ENCODE peak calls at places on chromosomes 5 and 9, in four cellular contexts. B, K, V and R are unnamed samples. For H3K4me1, the result is how much of the 10 kb centered on the place peaks cover.

GRCh38 chr5:77937015-77937908 is 161.1 kb upstream of the TBCA start:
- DNase-seq in K (no peak), B (no peak), V (no peak), R (no peak)

GRCh38 chr5:94028001-94028400 is 286.6 kb upstream of the POU5F2 start:
- DNase-seq in K (no peak), V (no peak), B (no peak), R (no peak)

GRCh38 chr9:77999231-77999631 is 32.4 kb downstream of the GNAQ start:
- DNase-seq in K (no peak), B (no peak), V (no peak), R (no peak)

GRCh38 chr5:176739461-176740051 is 70.8 kb upstream of the UNC5A start:
- DNase-seq in V (peak), B (no peak), K (no peak), R (no peak)

GRCh38 chr5:114362977-114363721 is 1.3 kb downstream of the KCNN2 start:
- DNase-seq in B (peak), K (peak), V (no peak), R (no peak)

GRCh38 chr5:144187699-144188294 is 17.1 kb downstream of the KCTD16 start:
- DNase-seq in B (peak), V (no peak), K (no peak), R (no peak)

GRCh38 chr9:110256142-110256391 is 240 bp downstream of the TXN start:
- DNase-seq in V (no peak), B (no peak), K (peak), R (no peak)

GRCh38 chr5:62689599-62690368 is 111.2 kb downstream of the LRRC70 start:
- DNase-seq in K (no peak), B (no peak), V (no peak), R (no peak)

GRCh38 chr5:109877670-109878045 is 187.9 kb downstream of the MAN2A1 start:
- DNase-seq in K (no peak), V (no peak), B (no peak), R (no peak)

GRCh38 chr9:122897969-122898368 is 7.2 kb downstream of the RC3H2 start:
- DNase-seq in V (no peak), B (no peak), K (no peak), R (no peak)

GRCh38 chr5:152124413-152125082 is 199.9 kb upstream of the GLRA1 start:
- DNase-seq in K (no peak), V (no peak), B (no peak), R (no peak)

GRCh38 chr9:37920471-37921167 is 16.7 kb upstream of the SLC25A51 start:
- DNase-seq in V (peak), K (no peak), B (no peak), R (no peak)

GRCh38 chr9:6598249-6598725 is 47.2 kb downstream of the GLDC start:
- DNase-seq in K (no peak), V (no peak), B (no peak), R (no peak)

GRCh38 chr5:78638423-78638822 is 10.1 kb downstream of the LHFPL2 start:
- DNase-seq in K (peak), V (peak), B (peak), R (peak)

GRCh38 chr9:109908459-109909390 is 128.7 kb downstream of the PALM2AKAP2 start:
- DNase-seq in B (no peak), K (no peak), V (no peak), R (no peak)

GRCh38 chr5:171307843-171308452 is 1.1 kb upstream of the TLX3 start:
- DNase-seq in K (no peak), B (no peak), V (peak), R (no peak)

GRCh38 chr5:96690906-96691305 is 28.7 kb downstream of the CAST start:
- DNase-seq in V (no peak), B (no peak), K (no peak), R (no peak)

GRCh38 chr5:37071901-37072581 is 177.1 kb downstream of the CPLANE1 start:
- DNase-seq in V (no peak), K (no peak), B (no peak), R (no peak)

GRCh38 chr9:27183151-27183550 is 74.1 kb downstream of the TEK start:
- DNase-seq in K (no peak), V (no peak), B (no peak), R (no peak)

GRCh38 chr5:91598216-91598615 is 215.1 kb upstream of the ARRDC3 start:
- DNase-seq in B (no peak), V (no peak), K (no peak), R (no peak)

GRCh38 chr9:68668127-68668526 is 36.9 kb upstream of the PIP5K1B start:
- DNase-seq in K (no peak), V (no peak), B (no peak), R (no peak)

GRCh38 chr9:110900451-110900850 is 137.8 kb downstream of the LPAR1 start:
- DNase-seq in K (no peak), B (no peak), V (no peak), R (no peak)

GRCh38 chr5:172353271-172353807 is 69.8 kb upstream of the UBTD2 start:
- DNase-seq in V (no peak), B (no peak), K (no peak), R (no peak)

GRCh38 chr5:6755941-6756340 is 42.7 kb downstream of the TENT4A start:
- DNase-seq in K (no peak), B (no peak), V (peak), R (no peak)

GRCh38 chr9:131045300-131046092 is 36.5 kb downstream of the LAMC3 start:
- DNase-seq in B (no peak), K (no peak), V (no peak), R (no peak)

GRCh38 chr5:16437974-16438373 is 27.6 kb downstream of the ZNF622 start:
- DNase-seq in B (no peak), K (no peak), V (no peak), R (no peak)

GRCh38 chr9:31839273-31839672 is 545.2 kb upstream of the ACO1 start:
- DNase-seq in V (no peak), B (no peak), K (no peak), R (no peak)

GRCh38 chr9:94108584-94108983 is 24.3 kb downstream of the PTPDC1 start:
- DNase-seq in B (no peak), V (peak), K (peak), R (no peak)

GRCh38 chr9:36165766-36166149 is 3.4 kb upstream of the CCIN start:
- DNase-seq in K (no peak), V (no peak), B (no peak), R (no peak)

GRCh38 chr9:135951889-135952663 is 9.1 kb downstream of the UBAC1 start:
- DNase-seq in V (no peak), K (no peak), B (no peak), R (no peak)

GRCh38 chr9:96513622-96514021 is 63.7 kb downstream of the HABP4 start:
- DNase-seq in K (no peak), B (no peak), V (no peak), R (no peak)

GRCh38 chr5:171355302-171355724 is 32.3 kb upstream of the NPM1 start:
- DNase-seq in B (no peak), V (no peak), K (no peak), R (no peak)

GRCh38 chr9:89475891-89476440 is 21.9 kb downstream of the SEMA4D start:
- DNase-seq in V (no peak), B (no peak), K (no peak), R (no peak)

GRCh38 chr5:1785062-1785461 is 14.6 kb downstream of the MRPL36 start:
- DNase-seq in V (peak), K (no peak), B (no peak), R (no peak)
- H3K4me1 ChIP-seq in V (under half), K (under half), B (under half), R (under half)

DNA sequence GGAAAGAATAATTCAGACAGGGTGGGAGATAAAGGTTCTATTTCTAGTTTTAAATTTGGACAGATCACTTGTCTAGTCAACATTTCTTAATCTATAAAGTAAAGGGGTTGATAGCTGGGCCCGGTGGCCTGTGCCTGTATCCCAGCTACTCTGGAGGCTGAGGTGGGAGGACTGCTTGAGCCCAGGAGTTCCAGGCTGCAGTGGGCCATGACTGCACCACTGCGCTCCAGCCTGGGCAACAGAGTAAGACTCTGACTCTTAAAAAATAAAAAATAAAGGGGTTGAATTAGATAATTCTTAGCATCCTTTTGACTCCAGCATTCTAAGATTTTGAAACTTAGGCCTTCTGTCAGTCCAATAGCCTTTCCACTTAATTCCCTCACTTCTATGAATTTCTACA is 10.8 kb downstream of the DIAPH1 start:
- DNase-seq in K (no peak), V (no peak), B (no peak), R (no peak)
- H3K4me1 ChIP-seq in K (under half), V (under half), B (under half), R (under half)

DNA sequence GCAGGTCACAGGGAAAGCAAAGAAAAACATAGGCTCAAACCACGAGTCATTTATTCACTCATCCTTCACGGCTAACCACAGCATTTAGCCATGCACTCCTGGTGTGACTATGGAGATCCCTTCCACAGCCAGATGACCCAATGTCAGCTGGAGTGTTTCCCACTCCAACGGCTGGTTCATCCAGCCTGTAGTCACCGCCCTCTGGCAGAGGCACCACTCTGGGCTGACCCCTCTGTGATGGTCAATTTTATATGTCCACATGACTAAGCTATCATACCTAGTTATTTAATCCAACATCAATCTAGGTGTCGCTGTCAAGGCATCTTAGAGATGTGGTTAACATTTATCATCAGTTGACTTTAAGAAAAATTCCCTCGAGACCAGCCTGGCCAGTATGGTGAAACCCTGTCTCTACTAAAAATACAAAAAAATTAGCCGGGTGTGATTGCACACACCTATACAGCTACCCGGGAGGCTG is 9.5 kb upstream of the PHF19 start:
- DNase-seq in B (no peak), K (peak), V (no peak), R (no peak)
- H3K4me1 ChIP-seq in B (under half), K (under half), V (under half), R (under half)

DNA sequence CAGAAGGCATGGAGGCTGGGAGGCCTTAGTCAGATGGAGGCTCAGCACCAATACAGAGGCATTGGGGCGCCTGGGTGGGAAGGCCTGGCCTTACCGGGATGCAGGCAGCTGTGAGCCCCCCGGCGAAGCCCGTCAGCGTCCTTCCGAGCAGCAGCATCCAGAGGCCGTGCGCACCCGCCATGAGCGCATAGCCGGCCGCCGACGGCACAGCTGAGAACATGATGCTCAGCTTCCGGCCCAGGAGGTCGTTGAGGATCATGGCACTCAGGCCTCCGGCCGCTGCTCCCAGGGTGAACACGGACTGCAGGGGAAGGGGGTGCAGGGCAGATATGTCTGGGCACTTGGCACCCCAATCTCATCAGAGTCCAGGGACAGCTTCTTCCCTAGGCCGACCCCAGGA is 2.0 kb downstream of the SLC2A6 start:
- DNase-seq in B (peak), K (peak), V (no peak), R (no peak)
- H3K4me1 ChIP-seq in B (under half), K (under half), V (under half), R (under half)